ENCODE peak calls at places on chromosomes 2 and 18, in four cellular contexts. S, K, Z and O are unnamed samples.

GRCh38 chr2:114935031-114935430 is 492.6 kb downstream of the DPP10 start:
- DNase-seq in Z (no peak), K (no peak), S (no peak), O (no peak)

GRCh38 chr2:100886054-100886453 is 66.1 kb downstream of the NPAS2 start:
- DNase-seq in S (no peak), Z (no peak), K (no peak), O (no peak)

GRCh38 chr18:77052656-77053309 is 79.8 kb downstream of the MBP start:
- DNase-seq in S (peak; percentile 60), Z (no peak), K (no peak), O (no peak)

GRCh38 chr2:10045561-10046355 is 2.4 kb downstream of the KLF11 start:
- DNase-seq in S (peak; percentile 82), K (no peak), Z (no peak), O (no peak)

GRCh38 chr2:169108098-169108884 is 38.9 kb downstream of the DHRS9 start:
- DNase-seq in S (no peak), K (no peak), Z (no peak), O (no peak)

GRCh38 chr18:5455644-5456043 is 88.2 kb downstream of the EPB41L3 start:
- DNase-seq in S (no peak), K (peak; percentile 52), Z (no peak), O (no peak)

GRCh38 chr2:174682578-174683391 is 81.5 kb downstream of the CHRNA1 start:
- DNase-seq in S (peak; percentile 95), Z (peak; percentile 55), K (no peak), O (no peak)

GRCh38 chr2:222306393-222307137 is 7.8 kb upstream of the PAX3 start:
- DNase-seq in S (no peak), K (no peak), Z (no peak), O (no peak)

GRCh38 chr2:163347982-163348842 is 387.6 kb downstream of the FIGN start:
- DNase-seq in K (peak; percentile 73), Z (peak; percentile 70), S (peak; percentile 91), O (peak; percentile 62)

GRCh38 chr2:65436169-65436824 is 3.9 kb upstream of the SPRED2 start:
- DNase-seq in Z (peak; percentile 73), S (peak; percentile 97), K (peak; percentile 94), O (no peak)

GRCh38 chr2:132009874-132010521 is 151.8 kb downstream of the ANKRD30BL start:
- DNase-seq in K (no peak), S (peak; percentile 50), Z (no peak), O (no peak)

GRCh38 chr18:31100598-31101147 is 1.5 kb downstream of the DSC2 start:
- DNase-seq in K (no peak), Z (no peak), S (peak; percentile 80), O (no peak)

GRCh38 chr2:233448220-233448559 is 93.9 kb downstream of the DGKD start:
- DNase-seq in K (no peak), S (no peak), Z (no peak), O (no peak)

GRCh38 chr18:711693-712400 is 583 bp downstream of the ENOSF1 start:
- DNase-seq in Z (peak; percentile 50), K (peak; percentile 33), S (peak; percentile 55), O (peak; percentile 70)

GRCh38 chr18:32473325-32473724 is 2.6 kb upstream of the GAREM1 start:
- DNase-seq in Z (no peak), K (no peak), S (no peak), O (no peak)

GRCh38 chr2:48471048-48471474 is 58.9 kb upstream of the STON1 start:
- DNase-seq in K (no peak), Z (peak; percentile 35), S (no peak), O (peak; percentile 61)

GRCh38 chr2:26725516-26725810 is 32.9 kb downstream of the KCNK3 start:
- DNase-seq in Z (no peak), K (no peak), S (no peak), O (no peak)

GRCh38 chr2:148048475-148049221 is 27.8 kb downstream of the MBD5 start:
- DNase-seq in S (no peak), Z (no peak), K (no peak), O (no peak)

GRCh38 chr18:76838182-76838581 is 15.8 kb downstream of the ZNF236 start:
- DNase-seq in S (no peak), Z (no peak), K (no peak), O (no peak)

GRCh38 chr18:36149514-36150289 is 20.0 kb downstream of the ELP2 start:
- DNase-seq in Z (no peak), K (no peak), S (no peak), O (no peak)

GRCh38 chr2:22110244-22110651 is 986.5 kb downstream of the TDRD15 start:
- DNase-seq in Z (no peak), K (no peak), S (no peak), O (no peak)

GRCh38 chr2:20596973-20597867 is 53.7 kb downstream of the HS1BP3 start:
- DNase-seq in S (no peak), Z (no peak), K (no peak), O (no peak)

GRCh38 chr2:425947-426346 is 138.1 kb upstream of the ALKAL2 start:
- DNase-seq in S (no peak), Z (no peak), K (no peak), O (no peak)

GRCh38 chr2:195572894-195573293 is 84.1 kb upstream of the SLC39A10 start:
- DNase-seq in S (no peak), K (no peak), Z (no peak), O (peak; percentile 20)

GRCh38 chr2:195573314-195573713 is 83.7 kb upstream of the SLC39A10 start:
- DNase-seq in Z (no peak), K (no peak), S (no peak), O (no peak)

GRCh38 chr2:195575021-195575420 is 82.0 kb upstream of the SLC39A10 start:
- DNase-seq in K (no peak), S (no peak), Z (no peak), O (no peak)

GRCh38 chr2:195574305-195574704 is 82.7 kb upstream of the SLC39A10 start:
- DNase-seq in Z (no peak), S (no peak), K (no peak), O (no peak)

GRCh38 chr2:195575879-195576391 is 81.1 kb upstream of the SLC39A10 start:
- DNase-seq in K (no peak), Z (peak; percentile 64), S (no peak), O (peak; percentile 92)
- TF ChIP-seq CTCF in K (no peak), Z (peak; percentile 46), S (peak; percentile 15), O (peak; percentile 14)

GRCh38 chr2:191643425-191643824 is 34.5 kb upstream of the NABP1 start:
- DNase-seq in S (no peak), K (no peak), Z (no peak), O (no peak)

GRCh38 chr2:191645807-191646611 is 31.9 kb upstream of the NABP1 start:
- DNase-seq in S (no peak), Z (no peak), K (no peak), O (no peak)

GRCh38 chr2:191649519-191649918 is 28.4 kb upstream of the NABP1 start:
- DNase-seq in S (no peak), K (no peak), Z (no peak), O (no peak)

GRCh38 chr2:191645032-191645431 is 32.9 kb upstream of the NABP1 start:
- DNase-seq in K (no peak), S (no peak), Z (no peak), O (no peak)

DNA sequence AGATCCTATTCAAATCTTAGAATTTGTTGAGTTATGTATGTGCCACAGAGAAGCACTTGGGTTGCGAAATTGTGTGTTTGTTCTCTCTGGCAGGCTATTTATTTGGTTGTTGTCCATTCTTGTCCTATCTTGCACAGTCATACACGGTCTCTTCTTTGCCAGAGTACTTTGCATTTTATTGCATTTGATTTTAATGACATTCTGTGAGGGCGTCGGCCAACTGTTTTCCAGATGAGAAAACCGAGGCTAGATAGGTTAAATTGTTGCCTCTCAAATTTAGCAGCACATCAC is 31.4 kb upstream of the NABP1 start:
- DNase-seq in K (no peak), S (no peak), Z (no peak), O (no peak)
- H3K4me3 ChIP-seq in K (no peak overlapping the region), S (no peak overlapping the region), Z (no peak overlapping the region), O (no peak overlapping the region)

DNA sequence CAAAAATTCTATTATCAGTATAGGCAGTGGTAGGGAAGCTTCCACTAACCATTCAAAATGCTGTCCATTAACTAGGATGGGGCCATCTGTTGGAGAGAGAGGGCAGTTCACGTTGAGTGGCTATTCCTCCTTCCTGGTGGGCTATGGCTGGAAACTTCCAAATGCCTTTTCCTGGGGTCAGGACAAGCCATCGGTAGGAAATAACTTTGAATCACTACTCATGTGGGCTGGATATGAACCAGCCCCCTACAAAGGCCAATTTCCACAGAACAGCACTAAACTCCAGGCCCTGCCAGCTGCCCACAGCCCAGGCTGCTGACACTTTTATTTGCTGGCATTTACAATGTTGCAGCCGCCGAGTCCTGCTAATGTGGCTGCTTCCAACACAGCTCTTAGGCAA is 156.1 kb upstream of the HNRNPA3 start:
- DNase-seq in S (no peak), K (no peak), Z (no peak), O (no peak)
- TF ChIP-seq CTCF in S (no peak), K (peak; percentile 6), Z (no peak), O (peak; percentile 47)

GRCh38 chr2:181782630-181783029 is 102.3 kb upstream of the NEUROD1 start:
- DNase-seq in Z (no peak), S (no peak), K (no peak), O (no peak)

GRCh38 chr2:181784556-181784955 is 104.2 kb upstream of the NEUROD1 start:
- DNase-seq in S (no peak), Z (no peak), K (no peak), O (no peak)

GRCh38 chr2:181786371-181787228 is 104.9 kb upstream of the ITPRID2 start:
- DNase-seq in Z (no peak), S (no peak), K (no peak), O (no peak)

GRCh38 chr2:181787310-181788048 is 104.1 kb upstream of the ITPRID2 start:
- DNase-seq in S (no peak), Z (no peak), K (no peak), O (no peak)

DNA sequence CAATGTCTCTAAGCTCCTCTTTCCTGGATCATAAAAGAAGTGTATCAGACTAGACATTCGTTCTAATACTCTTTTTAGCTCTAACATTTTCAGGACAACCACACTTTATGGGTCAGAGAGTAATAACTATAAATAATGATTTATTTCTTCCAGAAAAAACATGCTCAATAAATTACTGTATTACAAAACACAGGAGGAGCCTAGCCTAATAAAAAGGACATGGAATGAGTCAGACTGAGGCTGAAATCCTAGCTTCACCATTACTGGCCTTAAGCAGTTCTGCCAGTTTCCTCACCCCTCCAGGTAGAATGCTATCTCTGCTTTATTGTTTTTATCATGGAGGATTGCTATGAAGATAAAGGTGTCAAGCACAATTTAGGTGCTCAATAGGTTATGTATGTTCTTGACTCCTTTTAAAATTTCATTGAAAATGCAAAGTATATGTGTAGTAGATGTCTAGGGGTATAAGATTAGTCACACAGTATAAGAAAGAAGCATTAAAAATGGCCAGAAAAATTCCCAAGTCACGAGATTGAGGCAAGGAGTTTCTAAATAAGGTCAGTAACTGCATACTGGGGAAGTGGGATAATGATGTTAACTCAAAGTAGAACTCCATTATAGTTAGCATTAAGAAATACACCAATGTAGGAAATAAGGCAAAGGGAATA is 105.5 kb upstream of the NEUROD1 start:
- DNase-seq in S (no peak), Z (no peak), K (no peak), O (peak; percentile 42)
- H3K4me3 ChIP-seq in S (no peak overlapping the region), Z (no peak overlapping the region), K (no peak overlapping the region), O (no peak overlapping the region)